ENCODE peak calls at places on chromosomes 11 and 22, in seven cellular contexts. H is SK-N-SH, A is GM12878, Y is HepG2, U is GM12891, O is K562, I is H1. J is an unnamed sample.

GRCh38 chr11:85595285-85595884 is 31.8 kb downstream of the DLG2 start:
- DNase-seq in O (peak; percentile 34), Y (peak; percentile 38), U (no peak), H (peak; percentile 32), I (no peak), A (peak; percentile 3), J (no peak)

GRCh38 chr22:31650391-31650790 is 11.6 kb downstream of the PISD start:
- DNase-seq in A (no peak), Y (no peak), I (no peak), H (no peak), U (no peak), O (no peak), J (no peak)

GRCh38 chr11:45722144-45722543 is 56.7 kb upstream of the CHST1 start:
- DNase-seq in U (no peak), Y (no peak), A (no peak), H (no peak), O (peak; percentile 22), I (peak; percentile 67), J (no peak)

GRCh38 chr11:10934293-10934850 is 76.5 kb upstream of the ZBED5 start:
- DNase-seq in Y (no peak), H (no peak), O (peak; percentile 52), U (no peak), A (no peak), I (no peak), J (no peak)

GRCh38 chr22:39148727-39149535 is 3.5 kb downstream of the CBX7 start:
- DNase-seq in I (peak; percentile 80), Y (no peak), O (peak; percentile 58), H (peak; percentile 44), U (peak; percentile 72), A (peak; percentile 69), J (peak; percentile 66)

GRCh38 chr11:22193348-22194051 is 615 bp downstream of the ANO5 start:
- DNase-seq in O (peak; percentile 8), I (peak; percentile 67), H (peak; percentile 71), A (no peak), U (peak; percentile 16), Y (no peak), J (peak; percentile 19)

GRCh38 chr22:18078329-18079041 is 695 bp downstream of the PEX26 start:
- DNase-seq in Y (peak; percentile 34), O (peak; percentile 78), I (peak; percentile 62), H (peak; percentile 63), A (no peak), U (no peak), J (no peak)

GRCh38 chr11:72580648-72580950 is 93.6 kb downstream of the PDE2A start:
- DNase-seq in I (no peak), U (no peak), Y (no peak), A (no peak), O (no peak), H (no peak), J (no peak)

GRCh38 chr22:44473580-44473979 is 24.5 kb downstream of the RTL6 start:
- DNase-seq in I (no peak), U (no peak), Y (no peak), A (no peak), H (no peak), O (no peak), J (no peak)

GRCh38 chr11:60332923-60333322 is 5.9 kb downstream of the MS4A6E start:
- DNase-seq in H (no peak), U (no peak), I (no peak), O (no peak), Y (no peak), A (no peak), J (no peak)

GRCh38 chr11:3021125-3021524 is 29.0 kb upstream of the NAP1L4 start:
- DNase-seq in I (no peak), U (peak; percentile 50), H (peak; percentile 76), A (no peak), Y (peak; percentile 88), O (peak; percentile 70), J (no peak)

GRCh38 chr11:119092880-119093665 is 8.4 kb downstream of the HMBS start:
- DNase-seq in O (no peak), A (no peak), H (no peak), I (no peak), Y (peak; percentile 43), U (no peak), J (no peak)

GRCh38 chr11:19345519-19345847 is 104.7 kb upstream of the E2F8 start:
- DNase-seq in O (no peak), H (peak; percentile 81), Y (no peak), A (no peak), I (peak; percentile 78), U (peak; percentile 56), J (peak; percentile 51)

GRCh38 chr22:47034076-47034808 is 271.8 kb downstream of the TBC1D22A start:
- DNase-seq in O (no peak), H (no peak), I (no peak), Y (no peak), A (no peak), U (no peak), J (no peak)

GRCh38 chr22:20566420-20567260 is 59.2 kb downstream of the MED15 start:
- DNase-seq in I (no peak), A (no peak), H (no peak), O (no peak), U (no peak), Y (no peak), J (no peak)

GRCh38 chr11:7613394-7613720 is 59.9 kb downstream of the CYB5R2 start:
- DNase-seq in Y (peak; percentile 56), O (no peak), I (no peak), H (no peak), A (no peak), U (no peak), J (no peak)

GRCh38 chr11:71232364-71232763 is 20.0 kb downstream of the SHANK2 start:
- DNase-seq in I (no peak), O (no peak), U (no peak), H (no peak), A (no peak), Y (no peak), J (no peak)

GRCh38 chr22:40678493-40679248 is 613 bp upstream of the MCHR1 start:
- DNase-seq in H (no peak), I (no peak), A (no peak), O (no peak), Y (peak; percentile 37), U (no peak), J (no peak)

GRCh38 chr11:12288212-12288933 is 89.0 kb upstream of the PARVA start:
- DNase-seq in A (no peak), U (peak; percentile 55), H (peak; percentile 90), O (peak; percentile 78), I (peak; percentile 95), Y (peak; percentile 58), J (peak; percentile 63)

GRCh38 chr22:33875316-33875715 is 45.0 kb downstream of the LARGE1 start:
- DNase-seq in Y (no peak), H (no peak), O (no peak), I (no peak), U (no peak), A (no peak), J (no peak)

GRCh38 chr22:40417881-40418280 is 47.5 kb downstream of the SGSM3 start:
- DNase-seq in A (no peak), U (no peak), I (no peak), H (no peak), O (no peak), Y (no peak), J (no peak)

DNA sequence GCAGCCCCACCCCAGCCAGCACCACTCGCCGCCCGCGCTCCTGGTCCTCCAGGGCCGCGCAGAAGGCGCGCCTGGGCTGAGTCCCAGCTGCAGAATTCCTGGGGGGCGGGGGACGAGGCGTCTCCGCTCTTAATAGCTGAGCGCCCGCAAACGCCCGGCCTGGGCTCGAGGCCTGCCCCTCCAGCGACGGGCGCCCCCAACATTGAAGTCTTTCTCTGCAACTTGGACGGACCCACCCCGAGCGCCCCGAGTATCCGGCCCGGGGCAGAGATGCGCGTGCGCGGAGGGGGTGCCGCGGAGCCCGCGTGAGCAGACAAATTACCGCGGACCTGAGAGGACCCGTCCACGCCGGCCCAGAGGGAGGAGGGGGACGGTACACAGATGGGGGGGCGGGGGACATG is 6.7 kb upstream of the SYT7 start:
- DNase-seq in A (no peak), Y (no peak), O (peak; percentile 41), I (peak; percentile 81), U (no peak), H (no peak), J (no peak)
- TF ChIP-seq TAF1 in A (no peak), Y (no peak), O (no peak), I (peak; percentile 32), U (no peak), H (no peak), J (no peak)

GRCh38 chr11:124817036-124817435 is 16.8 kb upstream of the MSANTD2 start:
- DNase-seq in A (no peak), H (no peak), O (no peak), U (no peak), I (no peak), Y (no peak), J (no peak)

GRCh38 chr11:124807660-124808270 is 7.6 kb upstream of the MSANTD2 start:
- DNase-seq in I (no peak), U (no peak), O (no peak), Y (no peak), H (no peak), A (no peak), J (no peak)

GRCh38 chr11:124814739-124815138 is 14.5 kb upstream of the MSANTD2 start:
- DNase-seq in A (no peak), O (no peak), H (no peak), I (no peak), Y (no peak), U (no peak), J (no peak)

GRCh38 chr11:124811423-124812125 is 11.4 kb upstream of the MSANTD2 start:
- DNase-seq in H (no peak), Y (no peak), O (no peak), A (no peak), U (no peak), I (no peak), J (no peak)

DNA sequence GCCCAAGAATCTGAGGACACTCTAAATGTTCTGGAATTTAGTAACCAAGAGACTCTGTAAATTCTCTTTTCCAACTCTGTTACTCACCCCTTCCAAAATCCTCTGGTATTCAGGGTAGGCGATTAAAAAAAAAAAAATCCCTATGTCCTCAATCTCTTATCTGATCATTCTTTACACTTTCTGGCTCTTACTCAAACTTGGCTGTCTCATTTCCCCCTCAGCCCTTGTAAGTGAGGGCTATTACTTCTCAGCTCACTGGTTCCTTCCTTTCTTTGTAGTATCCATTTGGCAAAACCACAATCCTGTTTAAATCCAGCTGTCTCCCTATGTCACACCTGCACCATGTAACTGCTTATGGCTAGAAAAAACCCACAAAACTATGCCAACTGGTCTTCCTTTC is 12.7 kb upstream of the MSANTD2 start:
- DNase-seq in O (no peak), H (no peak), A (no peak), U (no peak), I (no peak), Y (no peak), J (no peak)
- TF ChIP-seq TAF1 in O (no peak), H (no peak), A (no peak), U (no peak), I (no peak), Y (no peak), J (no peak)

GRCh38 chr11:100356035-100356434 is 331.1 kb upstream of the ARHGAP42 start:
- DNase-seq in I (no peak), A (no peak), U (no peak), Y (no peak), O (no peak), H (no peak), J (no peak)
- TF ChIP-seq TAF1 in I (no peak), A (no peak), U (no peak), Y (no peak), O (no peak), H (no peak), J (no peak)

DNA sequence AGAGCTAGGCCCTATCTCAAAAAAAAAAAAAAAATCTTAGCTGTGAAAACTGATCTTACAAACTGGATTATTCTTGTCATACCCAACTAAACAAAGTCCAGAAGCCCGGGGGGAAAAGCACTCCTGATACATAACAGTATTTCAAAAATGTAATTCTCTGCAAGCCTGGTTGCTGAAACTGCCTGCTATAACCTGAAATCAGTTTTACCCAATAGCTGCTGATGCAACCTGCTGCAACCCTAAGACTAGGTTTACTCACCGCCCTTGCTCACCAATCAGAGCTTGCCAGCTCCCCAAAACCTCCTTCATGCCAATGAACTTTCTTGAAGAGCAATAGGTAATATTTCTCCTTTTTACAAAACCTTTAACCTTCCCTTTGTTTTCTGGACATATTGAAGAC is 12.4 kb downstream of the FGF19 start:
- DNase-seq in H (no peak), O (no peak), Y (no peak), A (no peak), U (no peak), I (no peak), J (no peak)
- TF ChIP-seq TAF1 in H (no peak), O (no peak), Y (no peak), A (no peak), U (no peak), I (no peak), J (no peak)

J was measured in GM12892.